ENCODE peak calls at places on chromosomes 13 and 19, in nine cellular contexts. J is aorta; E is CD4-positive, alpha-beta T cell; Y is endodermal cell; R is CD4-positive, CD25-positive, alpha-beta regulatory T cell; P is adrenal gland; U is astrocyte; X is small intestine; T is OCI-LY7. H is an unnamed sample. For H3K9me3, the result is how much of the 10 kb centered on the place peaks cover.

GRCh38 chr19:40768936-40769335 is 6.4 kb upstream of the MIA start:
- DNase-seq in P (no peak), T (no peak), J (no peak), X (no peak), Y (no peak), R (no peak), E (no peak), U (no peak), H (no peak)

GRCh38 chr13:35514166-35514565 is 37.7 kb upstream of the MAB21L1 start:
- DNase-seq in J (no peak), Y (no peak), R (no peak), T (no peak), X (no peak), U (no peak), P (no peak), E (no peak), H (no peak)

GRCh38 chr19:39408392-39409206 is 2.0 kb downstream of the ZFP36 start:
- DNase-seq in J (no peak), X (peak), Y (peak), E (peak), T (no peak), U (no peak), P (no peak), R (peak), H (peak)

GRCh38 chr19:1837625-1838105 is 10.6 kb downstream of the REXO1 start:
- DNase-seq in T (peak), R (peak), U (no peak), X (peak), Y (peak), E (peak), P (peak), J (no peak), H (peak)

GRCh38 chr19:19453129-19453461 is 47.6 kb downstream of the GATAD2A start:
- DNase-seq in U (no peak), R (no peak), P (no peak), T (no peak), E (no peak), Y (no peak), X (peak), J (no peak), H (no peak)

GRCh38 chr19:50565984-50566903 is 2.0 kb downstream of the LRRC4B start:
- DNase-seq in P (no peak), Y (peak), T (no peak), X (no peak), R (no peak), E (no peak), J (no peak), U (no peak), H (no peak)

GRCh38 chr19:14505488-14506239 is 9.7 kb upstream of the GIPC1 start:
- DNase-seq in Y (peak), J (peak), U (peak), X (peak), E (peak), T (peak), R (peak), P (no peak), H (peak)

GRCh38 chr19:33429891-33430673 is 56.6 kb downstream of the CEBPG start:
- DNase-seq in U (no peak), E (peak), R (peak), T (no peak), X (no peak), Y (no peak), J (peak), P (no peak), H (no peak)

GRCh38 chr19:2280633-2281264 is 1.2 kb downstream of the PEAK3 start:
- DNase-seq in U (no peak), E (no peak), X (no peak), P (no peak), T (no peak), J (no peak), R (no peak), Y (no peak), H (no peak)

GRCh38 chr19:511101-511841 is 4.0 kb downstream of the TPGS1 start:
- DNase-seq in E (peak), J (peak), R (peak), P (no peak), U (peak), Y (peak), X (peak), T (peak), H (peak)

GRCh38 chr19:28377077-28377476 is 835.9 kb downstream of the UQCRFS1 start:
- DNase-seq in J (no peak), E (no peak), U (no peak), Y (no peak), P (no peak), R (no peak), X (no peak), T (no peak), H (no peak)

GRCh38 chr13:48636550-48636949 is 17.2 kb upstream of the CYSLTR2 start:
- DNase-seq in T (no peak), J (no peak), P (no peak), Y (no peak), E (no peak), U (peak), X (no peak), R (no peak), H (no peak)

GRCh38 chr19:1041835-1042685 is 2.2 kb downstream of the ABCA7 start:
- DNase-seq in Y (peak), P (no peak), R (no peak), J (no peak), X (peak), U (no peak), T (no peak), E (no peak), H (no peak)

GRCh38 chr19:16161848-16162247 is 11.5 kb downstream of the CIB3 start:
- DNase-seq in Y (no peak), E (no peak), J (no peak), U (peak), X (no peak), R (no peak), T (no peak), P (no peak), H (no peak)

GRCh38 chr13:37978680-37979079 is 109.1 kb upstream of the TRPC4 start:
- DNase-seq in E (no peak), Y (no peak), P (no peak), U (no peak), J (no peak), R (no peak), X (no peak), T (no peak), H (no peak)

GRCh38 chr13:60509601-60510386 is 112.8 kb downstream of the TDRD3 start:
- DNase-seq in E (no peak), Y (no peak), T (no peak), U (peak), R (no peak), X (peak), P (no peak), J (no peak), H (no peak)

GRCh38 chr13:66154981-66155380 is 1075.2 kb downstream of the PCDH9 start:
- DNase-seq in R (no peak), J (no peak), E (no peak), X (no peak), P (no peak), Y (no peak), T (peak), U (peak), H (no peak)

GRCh38 chr19:18606281-18607221 is at the start of gene CRLF1:
- DNase-seq in X (no peak), P (no peak), Y (peak), E (no peak), T (no peak), U (no peak), J (no peak), R (no peak), H (no peak)

GRCh38 chr19:33306853-33307792 is 4.8 kb upstream of the CEBPA start:
- DNase-seq in R (no peak), J (no peak), E (no peak), T (no peak), Y (no peak), P (no peak), X (peak), U (no peak), H (no peak)

GRCh38 chr19:47035127-47035494 is 13.3 kb downstream of the TMEM160 start:
- DNase-seq in U (no peak), E (no peak), T (peak), Y (peak), J (no peak), P (no peak), X (peak), R (no peak), H (no peak)

GRCh38 chr13:58528351-58528750 is 896.8 kb downstream of the PCDH17 start:
- DNase-seq in T (no peak), E (no peak), Y (no peak), X (no peak), R (no peak), J (no peak), U (no peak), P (no peak), H (no peak)

GRCh38 chr19:55696301-55697068 is 21.5 kb downstream of the EPN1 start:
- DNase-seq in Y (peak), R (no peak), T (no peak), P (no peak), E (no peak), X (no peak), U (no peak), J (no peak), H (no peak)

GRCh38 chr13:43648733-43649132 is 138.0 kb downstream of the ENOX1 start:
- DNase-seq in X (no peak), U (peak), E (no peak), J (no peak), T (no peak), Y (no peak), R (no peak), P (no peak), H (no peak)

GRCh38 chr13:98411617-98412310 is 165.1 kb downstream of the STK24 start:
- DNase-seq in U (no peak), Y (no peak), E (no peak), X (no peak), R (no peak), J (peak), P (peak), T (no peak), H (no peak)

GRCh38 chr13:93745884-93746283 is 519.3 kb downstream of the GPC6 start:
- DNase-seq in J (no peak), U (peak), Y (no peak), T (no peak), E (no peak), P (no peak), R (no peak), X (no peak), H (no peak)

GRCh38 chr19:4781851-4782250 is 9.7 kb upstream of the FEM1A start:
- DNase-seq in E (no peak), T (peak), X (no peak), J (no peak), R (no peak), P (no peak), U (no peak), Y (no peak), H (no peak)

GRCh38 chr13:99546878-99547277 is 45.6 kb downstream of the TM9SF2 start:
- DNase-seq in U (no peak), T (no peak), J (no peak), X (no peak), Y (no peak), P (no peak), E (no peak), R (no peak), H (no peak)

GRCh38 chr19:31114585-31114984 is 234.7 kb downstream of the TSHZ3 start:
- DNase-seq in Y (no peak), E (no peak), T (no peak), R (no peak), P (no peak), U (peak), J (no peak), X (no peak), H (no peak)

GRCh38 chr13:34179481-34179880 is 361.5 kb downstream of the RFC3 start:
- DNase-seq in P (no peak), R (no peak), U (peak), E (no peak), T (no peak), Y (peak), X (no peak), J (no peak), H (no peak)

GRCh38 chr13:26679945-26680516 is 80.6 kb downstream of the GPR12 start:
- DNase-seq in E (no peak), J (no peak), T (no peak), P (no peak), U (peak), X (no peak), R (no peak), Y (peak), H (no peak)

DNA sequence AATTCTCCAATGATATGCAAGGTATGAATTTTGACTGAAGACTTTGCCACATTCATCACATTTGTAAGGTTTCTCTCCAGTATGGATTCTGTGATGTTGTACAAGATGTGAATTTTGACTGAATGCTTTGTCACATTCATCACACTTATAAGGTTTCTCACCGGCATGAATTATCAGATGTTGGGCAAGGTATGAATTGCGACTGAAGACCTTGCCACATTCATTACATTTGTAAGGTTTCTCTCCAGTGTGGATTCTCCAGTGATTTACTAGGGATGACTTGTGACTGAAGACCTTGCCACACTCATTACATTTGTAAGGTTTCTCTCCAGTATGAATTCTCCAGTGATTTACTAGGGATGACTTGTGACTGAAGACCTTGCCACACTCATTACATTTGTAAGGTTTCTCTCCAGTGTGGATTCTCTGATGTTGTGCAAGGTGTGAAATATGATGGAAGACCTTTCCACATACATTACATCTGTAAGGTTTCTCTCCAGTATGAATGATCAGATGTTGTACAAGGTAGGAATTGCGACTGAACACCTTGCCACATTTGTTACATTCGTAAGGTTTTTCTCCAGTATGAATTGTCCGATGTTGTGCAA is 24.8 kb downstream of the ZNF83 start:
- DNase-seq in P (no peak), J (no peak), E (no peak), X (no peak), U (no peak), R (no peak), T (no peak), Y (no peak), H (no peak)
- H3K9me3 ChIP-seq in P (under half), J (under half), E (half or more), X (under half), U (under half), R (half or more), T (under half), Y (half or more), H (under half)

DNA sequence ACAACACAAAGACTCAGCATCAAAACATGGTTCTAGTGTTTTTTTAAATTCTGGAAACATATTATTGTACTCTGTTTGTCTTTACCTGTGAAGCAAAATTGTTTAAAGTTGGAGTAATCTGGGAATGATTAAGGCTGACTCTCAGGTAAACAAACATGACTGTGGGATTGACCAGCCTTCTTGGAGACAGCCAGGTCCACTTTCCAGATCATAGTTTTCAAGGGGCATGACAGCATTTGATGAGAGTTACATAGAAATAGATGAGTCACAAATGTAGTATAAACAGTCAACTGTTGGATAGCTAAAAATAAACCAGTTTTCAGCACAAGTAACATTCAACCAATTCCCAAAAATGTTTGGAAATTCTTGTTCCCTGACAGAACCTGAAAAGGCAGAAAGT is 1680.9 kb downstream of the OLFM4 start:
- DNase-seq in R (no peak), J (no peak), U (no peak), E (no peak), X (no peak), T (no peak), P (no peak), Y (no peak), H (no peak)
- H3K9me3 ChIP-seq in R (under half), J (under half), U (under half), E (under half), X (under half), T (under half), P (under half), Y (under half), H (under half)

GRCh38 chr19:44525721-44526430 is 3.6 kb downstream of the CEACAM20 start:
- DNase-seq in R (no peak), Y (no peak), T (no peak), J (no peak), E (no peak), X (no peak), P (no peak), U (no peak), H (no peak)
- H3K9me3 ChIP-seq in R (under half), Y (under half), T (under half), J (under half), E (under half), X (under half), P (under half), U (under half), H (under half)

GRCh38 chr13:40969169-40969901 is 49.8 kb downstream of the ELF1 start:
- DNase-seq in X (no peak), J (no peak), R (no peak), U (no peak), P (no peak), Y (no peak), E (no peak), T (peak), H (no peak)

GRCh38 chr13:40970803-40971202 is 48.3 kb downstream of the ELF1 start:
- DNase-seq in J (no peak), Y (no peak), X (no peak), E (no peak), P (no peak), T (no peak), U (no peak), R (no peak), H (no peak)

GRCh38 chr13:40971321-40971720 is 47.8 kb downstream of the ELF1 start:
- DNase-seq in E (no peak), T (no peak), J (no peak), U (no peak), R (no peak), X (no peak), P (no peak), Y (no peak), H (no peak)

GRCh38 chr13:40966298-40966697 is 52.8 kb downstream of the ELF1 start:
- DNase-seq in R (no peak), E (no peak), P (no peak), Y (no peak), T (no peak), X (no peak), U (no peak), J (no peak), H (no peak)

GRCh38 chr13:40968416-40969000 is 50.6 kb downstream of the ELF1 start:
- DNase-seq in T (no peak), U (no peak), X (no peak), R (no peak), Y (no peak), E (no peak), P (no peak), J (no peak), H (no peak)
- H3K9me3 ChIP-seq in T (under half), U (under half), X (under half), R (under half), Y (under half), E (under half), P (under half), J (under half), H (under half)